ENCODE peak calls at places on chromosomes 2 and 18, in nine cellular contexts. C is mesendoderm, G is lower lobe of right lung, M is transverse colon, T is left ventricle myocardium inferior, Q is sigmoid colon, R is kidney, E is esophagus muscularis mucosa, W is heart right ventricle. J is an unnamed sample.

GRCh38 chr18:50306944-50307343 is 19.5 kb upstream of the CXXC1 start:
- DNase-seq in W (no peak), T (no peak), E (no peak), M (no peak), Q (no peak), G (no peak), C (peak), R (no peak), J (no peak)

GRCh38 chr2:213251618-213252017 is 32.6 kb upstream of the SPAG16 start:
- DNase-seq in T (no peak), R (no peak), M (no peak), E (no peak), Q (no peak), G (no peak), W (no peak), C (peak), J (no peak)

GRCh38 chr2:191105082-191105481 is 45.7 kb downstream of the STAT4 start:
- DNase-seq in G (no peak), T (no peak), R (no peak), C (peak), W (no peak), Q (no peak), E (no peak), M (no peak), J (no peak)

GRCh38 chr2:162646739-162647138 is 191.8 kb downstream of the KCNH7 start:
- DNase-seq in Q (no peak), M (no peak), W (no peak), C (no peak), T (no peak), E (no peak), G (no peak), R (no peak), J (no peak)

GRCh38 chr18:27298215-27298804 is 113.2 kb upstream of the CHST9 start:
- DNase-seq in T (no peak), W (no peak), Q (no peak), R (no peak), C (peak), M (no peak), E (no peak), G (no peak), J (no peak)

GRCh38 chr2:12619975-12620374 is 96.8 kb upstream of the TRIB2 start:
- DNase-seq in M (no peak), E (no peak), R (no peak), C (no peak), T (no peak), G (no peak), W (no peak), Q (no peak), J (no peak)

GRCh38 chr2:15189236-15189635 is 371.9 kb downstream of the NBAS start:
- DNase-seq in Q (no peak), R (no peak), W (no peak), M (no peak), C (peak), T (no peak), E (no peak), G (no peak), J (no peak)

GRCh38 chr2:213232649-213233437 is 51.4 kb upstream of the SPAG16 start:
- DNase-seq in T (no peak), C (peak), R (no peak), M (no peak), Q (no peak), W (no peak), E (no peak), G (no peak), J (no peak)

GRCh38 chr18:75837316-75837715 is 409.8 kb upstream of the SMIM21 start:
- DNase-seq in R (no peak), T (no peak), C (no peak), Q (no peak), E (peak), W (no peak), M (no peak), G (no peak), J (no peak)
- H3K4me3 ChIP-seq in R (no peak), T (no peak), C (no peak), Q (no peak), E (no peak), W (no peak), M (no peak), G (no peak), J (no peak)

GRCh38 chr2:216693414-216694100 is 1.8 kb downstream of the IGFBP5 start:
- DNase-seq in R (no peak), E (no peak), W (no peak), Q (peak), G (no peak), T (no peak), C (no peak), M (no peak), J (no peak)
- H3K27ac ChIP-seq in R (peak), E (peak), W (peak), Q (peak), G (peak), T (peak), C (no peak), M (peak), J (no peak)

GRCh38 chr18:13463526-13463925 is 245.0 kb downstream of the LDLRAD4 start:
- DNase-seq in C (no peak), W (no peak), R (no peak), Q (peak), G (no peak), M (no peak), T (no peak), E (no peak), J (no peak)

GRCh38 chr18:13465126-13465446 is 246.5 kb downstream of the LDLRAD4 start:
- DNase-seq in T (no peak), G (no peak), E (no peak), R (no peak), M (no peak), W (no peak), C (no peak), Q (peak), J (no peak)

GRCh38 chr18:13462686-13463085 is 244.1 kb downstream of the LDLRAD4 start:
- DNase-seq in G (no peak), Q (peak), W (no peak), T (no peak), E (no peak), M (no peak), R (no peak), C (no peak), J (no peak)

GRCh38 chr18:13464432-13465125 is 246.0 kb downstream of the LDLRAD4 start:
- DNase-seq in Q (peak), E (no peak), W (peak), M (peak), C (no peak), G (peak), T (peak), R (no peak), J (no peak)

GRCh38 chr18:13465476-13465875 is 246.9 kb downstream of the LDLRAD4 start:
- DNase-seq in W (no peak), T (no peak), Q (no peak), E (no peak), C (no peak), G (no peak), M (no peak), R (no peak), J (no peak)
- H3K4me3 ChIP-seq in W (peak), T (peak), Q (no peak), E (no peak), C (no peak), G (peak), M (no peak), R (peak), J (no peak)

GRCh38 chr2:33491685-33492084 is 15.2 kb downstream of the RASGRP3 start:
- DNase-seq in E (no peak), R (no peak), C (peak), Q (no peak), M (no peak), W (no peak), T (no peak), G (no peak), J (no peak)
- H3K27ac ChIP-seq in E (no peak), R (no peak), C (no peak), Q (no peak), M (no peak), W (no peak), T (no peak), G (no peak), J (no peak)

GRCh38 chr2:217789003-217789735 is 213.6 kb downstream of the TNS1 start:
- DNase-seq in C (peak), G (peak), T (peak), M (peak), E (peak), W (peak), R (peak), Q (peak), J (peak)

GRCh38 chr2:217789736-217790181 is 213.0 kb downstream of the TNS1 start:
- DNase-seq in C (peak), E (peak), G (no peak), Q (peak), T (no peak), R (peak), M (no peak), W (no peak), J (no peak)

GRCh38 chr2:217788669-217789002 is 214.2 kb downstream of the TNS1 start:
- DNase-seq in T (no peak), G (no peak), Q (no peak), M (no peak), R (no peak), E (no peak), C (no peak), W (no peak), J (peak)

GRCh38 chr2:217790681-217791392 is 212.0 kb downstream of the TNS1 start:
- DNase-seq in C (no peak), W (no peak), M (no peak), R (no peak), G (no peak), E (peak), Q (peak), T (no peak), J (no peak)

DNA sequence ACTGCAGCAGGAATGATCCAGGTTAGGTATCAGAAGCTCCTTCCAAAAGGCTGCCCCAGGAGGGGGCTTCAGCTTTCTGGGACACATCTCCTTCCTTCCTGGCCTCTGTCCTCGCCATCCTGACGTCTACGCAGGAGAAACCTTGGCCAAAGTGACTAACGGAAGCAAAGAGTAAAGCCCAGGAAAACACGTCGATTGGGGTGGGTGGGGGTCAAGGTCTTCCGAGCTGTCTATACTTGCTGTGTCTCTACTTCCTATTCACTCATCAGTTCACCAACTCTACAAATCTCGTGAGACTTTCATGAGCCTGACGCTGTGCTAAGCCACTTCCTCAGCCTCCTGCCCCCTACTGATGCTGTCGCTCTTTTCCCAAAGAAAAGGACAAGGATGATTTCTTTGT is 212.6 kb downstream of the TNS1 start:
- DNase-seq in T (no peak), M (no peak), W (no peak), E (peak), R (no peak), G (no peak), C (peak), Q (peak), J (no peak)
- H3K4me3 ChIP-seq in T (no peak), M (no peak), W (peak), E (no peak), R (no peak), G (peak), C (no peak), Q (no peak), J (no peak)

GRCh38 chr2:20578266-20578894 is 72.5 kb downstream of the HS1BP3 start:
- DNase-seq in Q (peak), W (no peak), R (peak), M (no peak), C (no peak), T (no peak), G (peak), E (no peak), J (no peak)

GRCh38 chr2:20578895-20579825 is 71.7 kb downstream of the HS1BP3 start:
- DNase-seq in R (peak), Q (peak), G (peak), T (peak), E (peak), C (peak), W (peak), M (peak), J (no peak)

GRCh38 chr2:20577495-20578235 is 73.2 kb downstream of the HS1BP3 start:
- DNase-seq in C (no peak), T (no peak), R (peak), E (no peak), Q (no peak), M (no peak), G (peak), W (no peak), J (no peak)

GRCh38 chr2:20580690-20581437 is 70.0 kb downstream of the HS1BP3 start:
- DNase-seq in C (no peak), M (no peak), R (peak), E (no peak), T (peak), W (no peak), G (peak), Q (peak), J (peak)

GRCh38 chr2:20579866-20580265 is 71.0 kb downstream of the HS1BP3 start:
- DNase-seq in Q (peak), T (peak), C (no peak), E (no peak), R (peak), W (no peak), G (peak), M (no peak), J (no peak)
- H3K27ac ChIP-seq in Q (peak), T (peak), C (peak), E (peak), R (peak), W (peak), G (peak), M (peak), J (peak)

GRCh38 chr18:72984290-72984689 is 116.5 kb upstream of the NETO1 start:
- DNase-seq in G (no peak), M (no peak), T (no peak), C (no peak), R (no peak), E (no peak), Q (no peak), W (no peak), J (no peak)
- H3K4me3 ChIP-seq in G (no peak), M (no peak), T (no peak), C (no peak), R (no peak), E (no peak), Q (no peak), W (no peak), J (no peak)

GRCh38 chr2:127381762-127382161 is 6.0 kb downstream of the MAP3K2 start:
- DNase-seq in T (no peak), R (no peak), E (no peak), W (no peak), Q (no peak), C (no peak), G (no peak), M (no peak), J (no peak)
- H3K27ac ChIP-seq in T (no peak), R (no peak), E (no peak), W (no peak), Q (no peak), C (no peak), G (no peak), M (no peak), J (no peak)

GRCh38 chr18:31679806-31680793 is 4.3 kb downstream of the B4GALT6 start:
- DNase-seq in C (no peak), T (no peak), G (no peak), E (no peak), Q (no peak), W (no peak), R (no peak), M (no peak), J (no peak)

GRCh38 chr18:31678425-31678824 is 6.0 kb downstream of the B4GALT6 start:
- DNase-seq in R (no peak), T (no peak), G (no peak), W (no peak), E (no peak), M (no peak), C (no peak), Q (no peak), J (no peak)

GRCh38 chr18:31680836-31681568 is 3.4 kb downstream of the B4GALT6 start:
- DNase-seq in R (no peak), C (peak), M (no peak), Q (no peak), W (no peak), T (no peak), E (no peak), G (no peak), J (no peak)

GRCh38 chr18:31677592-31677991 is 6.8 kb downstream of the B4GALT6 start:
- DNase-seq in W (no peak), R (no peak), Q (no peak), E (no peak), M (no peak), G (no peak), T (no peak), C (no peak), J (no peak)

DNA sequence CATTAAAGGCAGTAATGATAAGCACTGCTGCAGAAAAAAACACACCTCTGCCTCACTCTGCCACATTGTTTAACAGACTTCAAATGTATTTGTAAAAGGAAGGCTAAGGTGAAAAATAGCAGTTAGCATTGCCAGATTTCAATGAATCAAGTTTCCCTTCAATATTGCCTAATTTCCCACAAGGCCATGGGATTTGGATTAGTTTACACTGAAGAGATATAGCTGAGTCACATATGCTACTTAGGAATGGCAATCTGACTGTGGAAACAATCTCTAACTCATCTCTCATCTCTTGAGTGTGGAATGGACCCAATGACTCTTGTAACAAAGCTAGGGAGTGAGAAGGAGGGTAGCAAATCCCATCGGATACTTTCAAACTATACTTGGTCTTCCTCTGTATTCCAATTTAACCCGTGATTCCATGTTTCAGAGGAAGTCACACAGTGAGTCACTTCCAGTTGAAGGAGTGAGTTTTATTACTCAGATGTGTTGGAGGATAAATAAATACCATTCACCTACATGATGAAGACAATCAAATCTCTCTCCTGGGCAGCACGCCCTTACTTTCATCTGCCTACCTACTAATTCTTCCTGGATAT is 5.1 kb downstream of the B4GALT6 start:
- DNase-seq in E (no peak), W (no peak), M (no peak), G (no peak), Q (no peak), C (no peak), R (no peak), T (no peak), J (no peak)
- H3K4me3 ChIP-seq in E (no peak), W (no peak), M (no peak), G (no peak), Q (no peak), C (no peak), R (no peak), T (no peak), J (no peak)

DNA sequence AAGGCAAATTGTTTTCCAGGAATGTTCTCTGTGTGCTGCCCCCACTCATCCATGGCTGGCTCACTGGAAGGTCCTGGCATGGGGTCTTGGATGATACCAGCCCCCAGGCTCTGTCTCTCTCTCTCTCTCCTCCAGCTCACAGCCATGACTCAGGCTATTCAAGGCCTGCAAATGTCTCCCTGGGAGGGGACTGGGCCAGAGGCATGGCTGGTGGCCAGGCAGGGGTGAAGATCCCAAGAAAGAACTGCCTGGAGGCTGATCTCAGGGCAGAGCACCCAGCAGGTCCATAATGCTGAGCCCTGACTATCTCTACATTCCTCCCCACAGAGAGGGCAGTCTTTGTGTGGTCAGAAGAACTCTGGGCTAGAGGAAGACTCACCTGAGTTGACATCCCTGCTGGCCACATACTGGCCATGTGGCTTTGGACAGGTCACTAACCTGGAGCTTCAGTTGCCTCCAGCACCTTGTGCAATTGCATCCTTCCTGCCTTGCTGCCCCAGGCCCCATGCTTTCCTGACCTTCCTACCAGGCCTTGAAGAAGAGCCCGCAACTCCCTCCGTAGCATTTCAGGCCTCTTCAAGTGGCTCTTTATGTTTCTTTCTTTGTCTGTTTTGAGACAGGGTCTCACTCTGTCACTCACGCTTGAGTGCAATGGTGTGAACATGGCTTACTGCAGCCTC is 150.4 kb downstream of the ZFP36L2 start:
- DNase-seq in C (peak), T (no peak), Q (no peak), R (peak), G (no peak), M (no peak), E (no peak), W (no peak), J (no peak)
- H3K27ac ChIP-seq in C (no peak), T (peak), Q (peak), R (peak), G (peak), M (peak), E (peak), W (peak), J (peak)